ENCODE peak calls at places on chromosomes 12 and 14, in five cellular contexts. K is NCI-H774, O is Daoy, B is adrenal gland, X is NCI-H1105 treated with DMSO at 0.1 percent for 48 hours. T is an unnamed sample.

GRCh38 chr14:104238424-104239184 is 100.2 kb downstream of the KIF26A start:
- DNase-seq in K (no peak), O (no peak), B (peak), X (no peak), T (no peak)

GRCh38 chr14:39218171-39218769 is 15.4 kb upstream of the MIA2 start:
- DNase-seq in K (no peak), O (peak), B (peak), X (no peak), T (no peak)

GRCh38 chr14:73057939-73058223 is 453 bp upstream of the RBM25 start:
- DNase-seq in K (no peak), O (no peak), B (no peak), X (no peak), T (no peak)

GRCh38 chr12:85825751-85826150 is 10.5 kb downstream of the RASSF9 start:
- DNase-seq in K (peak), O (no peak), B (no peak), X (peak), T (no peak)

GRCh38 chr12:88753074-88753473 is 172.8 kb upstream of the KITLG start:
- DNase-seq in K (no peak), O (peak), B (no peak), X (no peak), T (no peak)

GRCh38 chr12:46523863-46524770 is 151.5 kb upstream of the SLC38A2 start:
- DNase-seq in K (no peak), O (peak), B (peak), X (no peak), T (no peak)

GRCh38 chr14:93999573-93999972 is 2.5 kb downstream of the CCDC197 start:
- DNase-seq in K (no peak), O (peak), B (no peak), X (no peak), T (no peak)

GRCh38 chr14:20667957-20668356 is 16.4 kb upstream of the RNASE4 start:
- DNase-seq in K (no peak), O (no peak), B (no peak), X (no peak), T (peak)

GRCh38 chr12:55718020-55718419 is 2.2 kb upstream of the RDH5 start:
- DNase-seq in K (no peak), O (peak), B (no peak), X (no peak), T (no peak)

GRCh38 chr12:66188584-66189475 is at the start of gene IRAK3:
- DNase-seq in K (peak), O (no peak), B (peak), X (peak), T (peak)

GRCh38 chr12:938810-939209 is 10.7 kb downstream of the RAD52 start:
- DNase-seq in K (no peak), O (no peak), B (no peak), X (no peak), T (no peak)

GRCh38 chr12:133129368-133130037 is 571 bp downstream of the ZNF891 start:
- DNase-seq in K (peak), O (no peak), B (no peak), X (peak), T (no peak)

GRCh38 chr12:112798019-112798760 is 6.6 kb downstream of the RPH3A start:
- DNase-seq in K (no peak), O (peak), B (no peak), X (no peak), T (no peak)

GRCh38 chr12:31807773-31808097 is 78.9 kb upstream of the AMN1 start:
- DNase-seq in K (no peak), O (no peak), B (no peak), X (no peak), T (no peak)

GRCh38 chr14:50335389-50335788 is 23.3 kb downstream of the DMAC2L start:
- DNase-seq in K (peak), O (no peak), B (peak), X (peak), T (no peak)

GRCh38 chr12:60335765-60336164 is 739.9 kb downstream of the SLC16A7 start:
- DNase-seq in K (peak), O (no peak), B (no peak), X (no peak), T (no peak)

GRCh38 chr12:118183155-118183554 is 47.2 kb downstream of the PEBP1 start:
- DNase-seq in K (no peak), O (no peak), B (no peak), X (no peak), T (no peak)

GRCh38 chr12:101209319-101210302 is at the start of gene SLC5A8:
- DNase-seq in K (no peak), O (no peak), B (no peak), X (peak), T (no peak)